ENCODE peak calls at places on chromosome 12, in five cellular contexts. One of them, this sample, is unnamed.

GRCh38 chr12:47032644-47033043 is 46.8 kb upstream of the PCED1B start:
- DNase-seq in IMR-90: peak; percentile 77
- DNase-seq in A549: no peak
- DNase-seq in HepG2: peak; percentile 23
- DNase-seq in K562: no peak
- DNase-seq in this sample: no peak

GRCh38 chr12:89439946-89440345 is 84.7 kb downstream of the GALNT4 start:
- DNase-seq in A549: no peak
- DNase-seq in HepG2: no peak
- DNase-seq in IMR-90: peak; percentile 86
- DNase-seq in K562: no peak
- DNase-seq in this sample: no peak

GRCh38 chr12:96811083-96811482 is 96.0 kb upstream of the NEDD1 start:
- DNase-seq in K562: no peak
- DNase-seq in A549: peak; percentile 28
- DNase-seq in IMR-90: peak; percentile 85
- DNase-seq in HepG2: peak; percentile 46
- DNase-seq in this sample: no peak

GRCh38 chr12:69694123-69694522 is 5.0 kb downstream of the BEST3 start:
- DNase-seq in K562: no peak
- DNase-seq in HepG2: no peak
- DNase-seq in A549: no peak
- DNase-seq in IMR-90: no peak
- DNase-seq in this sample: no peak

GRCh38 chr12:68896881-68897540 is 36.0 kb downstream of the CPM start:
- DNase-seq in HepG2: no peak
- DNase-seq in A549: no peak
- DNase-seq in K562: no peak
- DNase-seq in IMR-90: no peak
- DNase-seq in this sample: no peak

GRCh38 chr12:90268574-90268973 is 559.9 kb upstream of the ATP2B1 start:
- DNase-seq in HepG2: no peak
- DNase-seq in IMR-90: no peak
- DNase-seq in A549: no peak
- DNase-seq in K562: no peak
- DNase-seq in this sample: no peak

GRCh38 chr12:117155278-117156060 is 34.8 kb downstream of the FBXO21 start:
- DNase-seq in HepG2: peak; percentile 95
- DNase-seq in A549: peak; percentile 73
- DNase-seq in IMR-90: peak; percentile 11
- DNase-seq in K562: peak; percentile 89
- DNase-seq in this sample: peak; percentile 99

GRCh38 chr12:122687091-122687490 is 16.1 kb downstream of the HCAR2 start:
- DNase-seq in A549: no peak
- DNase-seq in HepG2: no peak
- DNase-seq in IMR-90: peak; percentile 25
- DNase-seq in K562: no peak
- DNase-seq in this sample: no peak

GRCh38 chr12:115374480-115375187 is 690.7 kb upstream of the TBX3 start:
- DNase-seq in IMR-90: no peak
- DNase-seq in A549: no peak
- DNase-seq in K562: no peak
- DNase-seq in HepG2: no peak
- DNase-seq in this sample: no peak

GRCh38 chr12:79454338-79454777 is 236.4 kb downstream of the PAWR start:
- DNase-seq in HepG2: peak; percentile 26
- DNase-seq in K562: no peak
- DNase-seq in A549: no peak
- DNase-seq in IMR-90: peak; percentile 78
- DNase-seq in this sample: no peak

GRCh38 chr12:117061555-117062079 is 37.6 kb downstream of the TESC start:
- DNase-seq in IMR-90: no peak
- DNase-seq in K562: no peak
- DNase-seq in A549: no peak
- DNase-seq in HepG2: no peak
- DNase-seq in this sample: no peak

GRCh38 chr12:30923057-30923456 is 3.5 kb upstream of the TSPAN11 start:
- DNase-seq in HepG2: no peak
- DNase-seq in IMR-90: no peak
- DNase-seq in A549: no peak
- DNase-seq in K562: no peak
- DNase-seq in this sample: no peak

GRCh38 chr12:64392221-64392620 is 1.7 kb upstream of the C12orf56 start:
- DNase-seq in K562: peak; percentile 35
- DNase-seq in HepG2: no peak
- DNase-seq in IMR-90: peak; percentile 56
- DNase-seq in A549: peak; percentile 54
- DNase-seq in this sample: no peak

GRCh38 chr12:115354007-115354452 is 670.1 kb upstream of the TBX3 start:
- DNase-seq in HepG2: peak; percentile 18
- DNase-seq in A549: peak; percentile 68
- DNase-seq in K562: no peak
- DNase-seq in IMR-90: peak; percentile 98
- DNase-seq in this sample: no peak

GRCh38 chr12:42140901-42141300 is 3.8 kb downstream of the GXYLT1 start:
- DNase-seq in K562: no peak
- DNase-seq in HepG2: peak; percentile 81
- DNase-seq in IMR-90: peak; percentile 53
- DNase-seq in A549: no peak
- DNase-seq in this sample: no peak

GRCh38 chr12:68176252-68176651 is 16.7 kb upstream of the IFNG start:
- DNase-seq in IMR-90: no peak
- DNase-seq in K562: no peak
- DNase-seq in A549: no peak
- DNase-seq in HepG2: no peak
- DNase-seq in this sample: no peak

GRCh38 chr12:12645485-12645884 is 33.8 kb downstream of the CREBL2 start:
- DNase-seq in A549: no peak
- DNase-seq in HepG2: peak; percentile 64
- DNase-seq in K562: peak; percentile 35
- DNase-seq in IMR-90: peak; percentile 40
- DNase-seq in this sample: no peak

GRCh38 chr12:68137278-68137930 is 22.1 kb downstream of the IFNG start:
- DNase-seq in K562: no peak
- DNase-seq in HepG2: no peak
- DNase-seq in A549: no peak
- DNase-seq in IMR-90: no peak
- DNase-seq in this sample: no peak

GRCh38 chr12:111636209-111636928 is 37.3 kb upstream of the ATXN2 start:
- DNase-seq in K562: peak; percentile 68
- DNase-seq in HepG2: peak; percentile 56
- DNase-seq in A549: no peak
- DNase-seq in IMR-90: peak; percentile 54
- DNase-seq in this sample: peak; percentile 13

GRCh38 chr12:65306603-65307501 is 28.4 kb downstream of the MSRB3 start:
- DNase-seq in A549: peak; percentile 25
- DNase-seq in IMR-90: peak; percentile 75
- DNase-seq in HepG2: peak; percentile 37
- DNase-seq in K562: no peak
- DNase-seq in this sample: no peak

GRCh38 chr12:104814944-104815343 is 143.1 kb downstream of the SLC41A2 start:
- DNase-seq in A549: no peak
- DNase-seq in HepG2: no peak
- DNase-seq in IMR-90: no peak
- DNase-seq in K562: no peak
- DNase-seq in this sample: no peak

GRCh38 chr12:101839324-101840283 is 8.8 kb upstream of the GNPTAB start:
- DNase-seq in K562: peak; percentile 79
- DNase-seq in IMR-90: peak; percentile 68
- DNase-seq in A549: peak; percentile 65
- DNase-seq in HepG2: peak; percentile 64
- DNase-seq in this sample: no peak

GRCh38 chr12:87155616-87156015 is 873.6 kb downstream of the C12orf50 start:
- DNase-seq in HepG2: no peak
- DNase-seq in K562: no peak
- DNase-seq in IMR-90: peak; percentile 46
- DNase-seq in A549: no peak
- DNase-seq in this sample: no peak

GRCh38 chr12:14613718-14614117 is 46.0 kb upstream of the PLBD1 start:
- DNase-seq in K562: no peak
- DNase-seq in IMR-90: no peak
- DNase-seq in HepG2: no peak
- DNase-seq in A549: no peak
- DNase-seq in this sample: no peak

GRCh38 chr12:89019439-89020120 is 332.7 kb downstream of the DUSP6 start:
- DNase-seq in K562: peak; percentile 30
- DNase-seq in A549: peak; percentile 57
- DNase-seq in IMR-90: peak; percentile 88
- DNase-seq in HepG2: peak; percentile 78
- DNase-seq in this sample: peak; percentile 41

GRCh38 chr12:42893196-42893595 is 303.6 kb upstream of the PRICKLE1 start:
- DNase-seq in HepG2: no peak
- DNase-seq in K562: no peak
- DNase-seq in A549: no peak
- DNase-seq in IMR-90: no peak
- DNase-seq in this sample: no peak

GRCh38 chr12:119808441-119808840 is 68.7 kb downstream of the CIT start:
- DNase-seq in HepG2: no peak
- DNase-seq in A549: no peak
- DNase-seq in IMR-90: peak; percentile 32
- DNase-seq in K562: no peak
- DNase-seq in this sample: no peak

GRCh38 chr12:119802472-119802871 is 74.6 kb downstream of the CIT start:
- DNase-seq in IMR-90: peak; percentile 59
- DNase-seq in A549: no peak
- DNase-seq in HepG2: no peak
- DNase-seq in K562: no peak
- DNase-seq in this sample: no peak

GRCh38 chr12:119803391-119803791 is 73.7 kb downstream of the CIT start:
- DNase-seq in IMR-90: peak; percentile 42
- DNase-seq in HepG2: no peak
- DNase-seq in A549: no peak
- DNase-seq in K562: no peak
- DNase-seq in this sample: peak; percentile 62

GRCh38 chr12:119807380-119807779 is 69.7 kb downstream of the CIT start:
- DNase-seq in A549: no peak
- DNase-seq in HepG2: no peak
- DNase-seq in IMR-90: no peak
- DNase-seq in K562: no peak
- DNase-seq in this sample: no peak

DNA sequence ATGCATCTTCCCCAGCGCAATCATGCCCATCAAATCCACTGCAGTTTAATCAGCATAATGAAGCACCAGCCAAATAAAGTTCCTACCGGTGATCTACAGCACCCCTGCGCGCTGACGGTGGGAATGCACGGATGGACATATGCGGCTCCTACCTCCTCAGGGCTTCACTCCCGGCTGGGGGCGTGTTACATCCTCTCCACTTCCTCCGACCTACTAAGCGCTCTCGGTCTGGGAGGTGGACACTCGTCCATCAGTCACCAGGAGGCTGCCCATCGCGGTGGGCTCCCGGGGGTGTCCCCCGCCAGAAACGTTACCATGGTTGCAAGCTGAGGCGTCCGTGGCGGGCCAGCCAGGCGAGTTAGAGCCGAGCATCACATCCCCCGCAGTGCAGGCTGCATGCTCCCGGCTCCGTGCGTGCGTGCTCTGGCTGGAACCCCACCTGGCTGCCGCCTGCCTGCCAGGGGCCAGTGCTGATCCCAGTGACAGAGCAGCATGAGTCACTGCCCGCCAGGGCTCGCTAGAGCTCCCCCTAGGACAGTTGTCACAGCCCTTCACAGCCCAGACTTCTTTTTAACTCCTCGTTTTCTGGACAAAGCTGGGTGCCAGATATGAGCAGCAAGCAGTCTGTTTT is 73.0 kb downstream of the CIT start:
- DNase-seq in IMR-90: peak; percentile 78
- DNase-seq in HepG2: peak; percentile 54
- DNase-seq in K562: peak; percentile 21
- DNase-seq in A549: peak; percentile 71
- DNase-seq in this sample: peak; percentile 79
- TF ChIP-seq MAFK in IMR-90: no peak
- TF ChIP-seq MAFK in HepG2: no peak
- TF ChIP-seq MAFK in K562: no peak
- TF ChIP-seq MAFK in A549: no peak
- TF ChIP-seq MAFK in this sample: peak; percentile 22

GRCh38 chr12:119154435-119154818 is 24.3 kb upstream of the HSPB8 start:
- DNase-seq in K562: peak; percentile 73
- DNase-seq in HepG2: no peak
- DNase-seq in IMR-90: no peak
- DNase-seq in A549: no peak
- DNase-seq in this sample: peak; percentile 98
- TF ChIP-seq MAFK in K562: no peak
- TF ChIP-seq MAFK in HepG2: no peak
- TF ChIP-seq MAFK in IMR-90: no peak
- TF ChIP-seq MAFK in A549: no peak
- TF ChIP-seq MAFK in this sample: no peak

DNA sequence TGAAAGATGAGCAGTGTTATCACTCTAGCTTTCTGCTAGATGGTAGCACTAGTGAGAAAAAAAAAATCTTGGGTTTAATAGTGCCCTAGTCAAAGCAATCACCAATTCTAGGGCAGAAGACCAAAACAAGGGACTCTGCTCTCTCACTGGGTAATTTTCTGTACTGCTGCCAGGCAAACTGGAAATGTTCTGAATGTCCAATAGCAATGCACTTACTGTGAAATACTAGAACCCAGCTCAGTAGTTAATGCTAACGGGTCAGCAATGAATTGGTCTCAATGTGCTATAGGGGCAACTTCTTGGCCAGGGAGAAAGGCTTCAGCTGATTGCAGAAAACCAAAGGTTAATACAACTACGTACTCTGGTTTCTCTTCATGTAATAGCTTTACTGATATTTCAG is 2.2 kb downstream of the ATF7 start:
- DNase-seq in A549: no peak
- DNase-seq in HepG2: peak; percentile 52
- DNase-seq in IMR-90: peak; percentile 55
- DNase-seq in K562: no peak
- DNase-seq in this sample: no peak
- TF ChIP-seq MAFK in A549: no peak
- TF ChIP-seq MAFK in HepG2: no peak
- TF ChIP-seq MAFK in IMR-90: no peak
- TF ChIP-seq MAFK in K562: no peak
- TF ChIP-seq MAFK in this sample: no peak

GRCh38 chr12:93583993-93584392 is 11.5 kb downstream of the SOCS2 start:
- DNase-seq in IMR-90: no peak
- DNase-seq in A549: no peak
- DNase-seq in HepG2: no peak
- DNase-seq in K562: no peak
- DNase-seq in this sample: no peak
- TF ChIP-seq MAFK in IMR-90: no peak
- TF ChIP-seq MAFK in A549: no peak
- TF ChIP-seq MAFK in HepG2: no peak
- TF ChIP-seq MAFK in K562: no peak
- TF ChIP-seq MAFK in this sample: no peak

GRCh38 chr12:56804684-56805083 is 41.6 kb downstream of the HSD17B6 start:
- DNase-seq in K562: no peak
- DNase-seq in A549: no peak
- DNase-seq in IMR-90: no peak
- DNase-seq in HepG2: no peak
- DNase-seq in this sample: no peak

GRCh38 chr12:56805282-56805855 is 42.2 kb downstream of the HSD17B6 start:
- DNase-seq in A549: no peak
- DNase-seq in HepG2: no peak
- DNase-seq in IMR-90: no peak
- DNase-seq in K562: no peak
- DNase-seq in this sample: no peak

GRCh38 chr12:56804169-56804568 is 41.0 kb downstream of the HSD17B6 start:
- DNase-seq in A549: no peak
- DNase-seq in HepG2: no peak
- DNase-seq in IMR-90: no peak
- DNase-seq in K562: no peak
- DNase-seq in this sample: no peak

GRCh38 chr12:56801661-56802622 is 38.8 kb downstream of the HSD17B6 start:
- DNase-seq in IMR-90: no peak
- DNase-seq in A549: no peak
- DNase-seq in HepG2: no peak
- DNase-seq in K562: no peak
- DNase-seq in this sample: no peak

GRCh38 chr12:56803750-56804149 is 40.6 kb downstream of the HSD17B6 start:
- DNase-seq in K562: no peak
- DNase-seq in HepG2: no peak
- DNase-seq in IMR-90: no peak
- DNase-seq in A549: no peak
- DNase-seq in this sample: no peak
- TF ChIP-seq MAFK in K562: no peak
- TF ChIP-seq MAFK in HepG2: no peak
- TF ChIP-seq MAFK in IMR-90: no peak
- TF ChIP-seq MAFK in A549: no peak
- TF ChIP-seq MAFK in this sample: no peak